ENCODE peak calls at places on chromosome 12, in six cellular contexts. W is HepG2, T is GM12891, V is K562, D is H1, O is GM12878. L is an unnamed sample.

GRCh38 chr12:91332305-91332704 is 149.7 kb upstream of the DCN start:
- DNase-seq in W (no peak), V (no peak), O (no peak), T (no peak), D (no peak), L (no peak)

GRCh38 chr12:118501489-118501888 is 125.1 kb downstream of the SUDS3 start:
- DNase-seq in D (no peak), V (no peak), T (no peak), O (no peak), W (no peak), L (no peak)

GRCh38 chr12:115599251-115599811 is 678.2 kb downstream of the MED13L start:
- DNase-seq in V (no peak), W (no peak), O (no peak), D (no peak), T (no peak), L (no peak)

GRCh38 chr12:24268663-24269186 is 319.3 kb upstream of the SOX5 start:
- DNase-seq in T (no peak), O (no peak), V (no peak), D (no peak), W (no peak), L (no peak)

GRCh38 chr12:3490848-3491382 is at the start of gene PRMT8:
- DNase-seq in D (no peak), O (no peak), V (no peak), T (peak), W (no peak), L (no peak)

GRCh38 chr12:59787610-59788009 is 191.8 kb downstream of the SLC16A7 start:
- DNase-seq in O (no peak), T (no peak), V (no peak), D (no peak), W (no peak), L (no peak)

GRCh38 chr12:64729909-64730584 is 29.2 kb downstream of the GNS start:
- DNase-seq in T (no peak), D (no peak), O (peak), V (no peak), W (no peak), L (no peak)

GRCh38 chr12:112908548-112908947 is 1.8 kb downstream of the OAS1 start:
- DNase-seq in V (no peak), D (no peak), W (no peak), O (no peak), T (no peak), L (no peak)

GRCh38 chr12:122054842-122055544 is 23.6 kb upstream of the MLXIP start:
- DNase-seq in V (no peak), T (no peak), D (no peak), W (no peak), O (no peak), L (no peak)

GRCh38 chr12:112185093-112185923 is 59.9 kb downstream of the TRAFD1 start:
- DNase-seq in T (no peak), V (no peak), O (no peak), W (no peak), D (no peak), L (no peak)

GRCh38 chr12:9039397-9039977 is 50.1 kb downstream of the KLRG1 start:
- DNase-seq in D (no peak), T (peak), O (no peak), W (peak), V (peak), L (no peak)

GRCh38 chr12:49537709-49538601 is 875 bp upstream of the KCNH3 start:
- DNase-seq in V (peak), T (no peak), O (no peak), D (no peak), W (no peak), L (peak)

GRCh38 chr12:96219700-96220206 is 25.6 kb downstream of the ELK3 start:
- DNase-seq in O (no peak), W (peak), V (no peak), D (peak), T (no peak), L (no peak)

GRCh38 chr12:108618079-108618952 is 15.4 kb downstream of the SELPLG start:
- DNase-seq in T (peak), W (peak), D (peak), V (peak), O (no peak), L (peak)

DNA sequence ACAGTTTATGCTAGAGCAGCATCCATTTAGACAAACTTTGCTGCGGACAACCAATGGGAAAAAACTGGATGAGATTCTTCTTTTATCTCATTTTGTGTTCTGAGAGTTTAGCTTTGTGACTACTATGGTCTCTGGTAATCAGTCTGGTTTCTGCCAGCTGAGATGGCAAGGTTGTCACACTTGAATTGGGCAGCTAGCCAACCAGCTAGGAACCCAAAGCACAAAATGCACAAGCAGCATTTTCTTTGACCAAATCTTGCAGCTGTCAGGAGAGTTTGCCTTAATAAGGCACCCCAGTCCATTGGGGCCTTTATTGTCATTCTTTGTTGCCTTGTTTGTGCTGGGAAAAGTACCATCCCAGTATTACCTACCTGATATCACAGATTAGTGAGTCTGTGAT is 34.0 kb upstream of the ETV6 start:
- DNase-seq in V (no peak), O (no peak), W (no peak), D (no peak), T (no peak), L (no peak)
- TF ChIP-seq TAF1 in V (no peak), O (no peak), W (no peak), D (no peak), T (no peak), L (no peak)

GRCh38 chr12:57943438-57944080 is 2.2 kb downstream of the ATP23 start:
- DNase-seq in T (no peak), V (no peak), W (no peak), O (no peak), D (no peak), L (no peak)

GRCh38 chr12:57940052-57940914 is 1.1 kb upstream of the ATP23 start:
- DNase-seq in O (no peak), V (peak), D (no peak), T (no peak), W (no peak), L (no peak)

GRCh38 chr12:57939291-57939690 is 2.1 kb upstream of the ATP23 start:
- DNase-seq in D (no peak), W (no peak), V (no peak), T (no peak), O (no peak), L (no peak)

GRCh38 chr12:57940915-57941164 is 527 bp upstream of the ATP23 start:
- DNase-seq in T (no peak), V (no peak), O (no peak), D (no peak), W (no peak), L (no peak)

DNA sequence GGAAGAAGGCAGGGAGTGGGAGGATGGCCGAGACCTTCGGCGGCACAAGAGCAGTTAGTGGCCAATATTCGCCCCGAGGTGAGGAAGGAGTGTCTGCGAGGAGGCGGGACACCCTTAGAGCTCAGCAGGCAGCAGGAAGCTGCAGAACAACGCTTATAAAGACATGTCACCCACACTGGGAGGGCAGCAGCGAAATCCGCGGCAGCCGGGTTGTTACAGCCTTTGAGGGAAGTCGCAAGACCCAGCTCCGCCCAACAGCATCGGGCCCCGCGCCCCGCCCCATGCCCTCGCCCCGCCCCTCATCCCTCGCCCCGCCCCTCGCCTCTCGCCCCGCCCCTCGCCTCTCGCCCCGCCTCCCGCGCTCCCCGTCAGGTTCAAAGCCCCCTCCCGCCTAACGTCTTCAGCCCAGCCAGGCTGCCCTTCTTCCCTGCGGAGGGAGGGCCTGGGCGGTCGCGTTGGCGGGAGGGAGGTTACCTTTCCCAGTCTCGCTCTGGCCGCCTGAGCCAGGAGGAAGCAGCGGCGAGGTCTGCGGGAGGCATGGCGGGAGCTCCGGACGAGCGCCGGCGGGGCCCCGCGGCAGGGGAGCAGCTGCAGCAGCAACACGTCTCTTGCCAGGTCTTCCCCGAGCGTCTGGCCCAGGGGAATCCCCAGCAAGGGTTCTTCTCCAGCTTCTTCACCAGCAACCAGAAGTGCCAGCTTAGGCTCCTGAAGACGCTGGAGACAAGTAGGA is at the start of gene ATP23:
- DNase-seq in T (peak), W (peak), O (peak), D (peak), V (peak), L (peak)
- TF ChIP-seq POLR2A in T (peak), W (peak), O (peak), D (peak), V (peak), L (peak)

GRCh38 chr12:52295663-52296062 is 4.3 kb upstream of the KRT81 start:
- DNase-seq in D (no peak), O (no peak), W (no peak), T (no peak), V (no peak), L (no peak)

GRCh38 chr12:52294803-52295202 is 3.5 kb upstream of the KRT81 start:
- DNase-seq in V (no peak), D (no peak), O (no peak), T (no peak), W (no peak), L (no peak)

GRCh38 chr12:52291267-52291935 is at the start of gene KRT81:
- DNase-seq in D (no peak), T (no peak), W (no peak), O (no peak), V (no peak), L (no peak)

GRCh38 chr12:52296572-52297215 is 5.4 kb upstream of the KRT81 start:
- DNase-seq in V (no peak), O (no peak), T (no peak), D (no peak), W (no peak), L (no peak)

DNA sequence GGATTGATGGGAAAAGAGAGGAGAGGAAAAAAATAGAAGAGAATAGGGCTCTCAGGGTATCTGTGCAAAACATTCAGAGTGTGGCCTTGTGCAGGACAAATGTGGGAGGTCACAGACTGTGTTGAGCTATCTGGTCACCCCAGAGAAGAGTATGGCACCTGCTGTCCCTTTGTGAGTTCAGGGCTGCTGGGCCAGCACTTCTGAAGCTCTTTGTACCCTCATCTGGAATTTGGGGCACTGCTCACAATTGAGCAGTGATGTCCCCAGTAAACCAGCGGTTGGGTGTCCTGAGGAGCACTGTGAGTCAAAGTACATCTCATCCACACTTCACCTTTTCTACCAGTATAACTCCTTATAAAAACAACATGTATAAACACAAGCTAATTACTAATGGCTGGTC is 2.6 kb upstream of the KRT81 start:
- DNase-seq in T (no peak), W (no peak), V (no peak), O (no peak), D (no peak), L (no peak)
- TF ChIP-seq TAF1 in T (no peak), W (no peak), V (no peak), O (no peak), D (no peak), L (no peak)

GRCh38 chr12:124821252-124822200 is 42.1 kb downstream of the SCARB1 start:
- DNase-seq in T (no peak), O (no peak), D (no peak), W (peak), V (no peak), L (no peak)
- TF ChIP-seq POLR2A in T (no peak), O (no peak), D (no peak), W (no peak), V (no peak), L (no peak)

DNA sequence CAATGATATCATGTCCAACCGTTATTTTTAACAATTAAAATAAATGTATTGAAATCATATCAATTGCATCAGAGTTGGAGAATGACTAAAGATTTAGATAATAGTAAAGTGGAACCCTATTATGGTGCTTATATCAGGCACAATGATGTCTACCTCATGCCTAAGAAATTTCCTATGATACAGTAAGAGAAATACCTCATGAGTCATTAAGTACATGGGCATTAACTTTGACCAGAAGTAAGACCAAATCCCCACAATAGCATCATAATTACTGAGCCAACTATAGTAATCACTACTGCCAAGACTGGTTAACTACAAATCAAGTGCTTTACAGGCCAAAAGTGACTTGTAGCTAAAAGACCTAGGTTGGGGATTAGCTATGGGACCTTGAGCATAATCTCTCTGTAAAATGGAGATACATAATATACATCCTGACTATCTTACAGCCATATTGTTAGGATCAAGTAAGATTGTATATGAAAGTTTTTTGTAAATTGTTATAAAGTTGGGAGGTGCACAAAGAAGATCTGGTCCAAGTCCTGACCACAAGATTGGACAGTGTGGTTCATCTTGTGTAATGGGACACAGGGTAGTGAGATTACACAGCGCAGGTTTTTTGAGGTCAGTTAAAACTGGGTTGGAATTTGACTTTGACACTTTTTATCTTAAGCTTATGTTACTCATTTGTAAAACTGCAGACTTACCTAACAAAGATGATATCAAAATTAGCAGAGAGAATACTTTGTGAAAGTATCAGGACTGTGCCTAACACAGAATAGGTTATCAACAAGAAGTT is 60.5 kb downstream of the ERGIC2 start:
- DNase-seq in D (no peak), O (no peak), W (peak), V (no peak), T (no peak), L (no peak)
- TF ChIP-seq TAF1 in D (no peak), O (no peak), W (no peak), V (no peak), T (no peak), L (no peak)

GRCh38 chr12:102508052-102508451 is 27.7 kb upstream of the IGF1 start:
- DNase-seq in V (no peak), O (no peak), D (no peak), T (no peak), W (no peak), L (no peak)
- TF ChIP-seq POLR2A in V (no peak), O (no peak), D (no peak), T (no peak), W (no peak), L (no peak)

DNA sequence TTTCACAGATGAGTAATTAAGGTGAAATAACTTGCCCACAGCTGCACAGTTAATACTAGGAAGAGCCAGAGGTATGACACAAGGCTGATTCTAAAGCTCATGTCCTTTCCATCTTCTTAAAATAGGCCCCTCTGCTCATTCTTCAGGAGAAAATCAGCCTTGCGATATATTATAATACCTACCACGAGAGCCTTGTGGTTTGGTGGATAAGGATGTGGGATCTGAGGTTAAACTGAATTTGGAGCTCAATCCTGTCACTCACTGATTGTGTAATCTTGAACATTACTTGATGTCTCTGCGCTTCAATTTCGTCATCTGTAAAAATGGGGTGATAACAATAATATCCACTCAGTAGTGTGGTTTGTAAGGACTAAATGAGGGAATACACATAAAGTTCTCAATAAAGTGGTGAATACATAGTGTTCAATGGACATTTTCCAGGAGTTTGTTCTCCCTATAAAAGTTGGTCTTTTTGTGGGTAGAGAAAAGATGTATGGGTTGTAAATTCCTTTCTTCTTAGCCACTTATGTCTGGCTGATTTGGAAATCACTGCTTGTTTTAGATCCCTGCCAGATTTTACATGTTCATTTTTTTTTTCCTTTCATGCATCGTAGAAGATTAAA is 25.1 kb upstream of the ATP2B1 start:
- DNase-seq in W (no peak), D (no peak), O (no peak), T (no peak), V (no peak), L (no peak)
- TF ChIP-seq TAF1 in W (no peak), D (no peak), O (no peak), T (no peak), V (no peak), L (no peak)

L was measured in GM12892.